ENCODE peak calls at places on chromosomes 4 and X, in four cellular contexts. M is NCI-H1105 treated with DMSO at 0.1 percent for 48 hours, G is breast epithelium, Q is left lung. W is an unnamed sample.

GRCh38 chr4:46445689-46446339 is 55.9 kb upstream of the GABRA2 start:
- DNase-seq in Q (no peak), M (no peak), G (no peak), W (no peak)

GRCh38 chr4:39636786-39637185 is 1.9 kb downstream of the SMIM14 start:
- DNase-seq in Q (no peak), M (no peak), G (no peak), W (no peak)

GRCh38 chrX:130770615-130771014 is 132.4 kb downstream of the ENOX2 start:
- DNase-seq in M (no peak), G (no peak), Q (no peak), W (no peak)

GRCh38 chr4:30718021-30718888 is 1.9 kb upstream of the PCDH7 start:
- DNase-seq in Q (peak; percentile 69), G (no peak), M (peak; percentile 28), W (no peak)

GRCh38 chrX:46611658-46612362 is 38.2 kb downstream of the CHST7 start:
- DNase-seq in M (no peak), Q (no peak), G (no peak), W (peak; percentile 3)

GRCh38 chrX:531611-531936 is 99.0 kb upstream of the SHOX start:
- DNase-seq in G (no peak), Q (no peak), M (no peak), W (no peak)

GRCh38 chr4:168856312-168856711 is 153.7 kb downstream of the CBR4 start:
- DNase-seq in Q (no peak), M (no peak), G (no peak), W (no peak)

GRCh38 chr4:122167369-122167768 is 15.2 kb downstream of the BLTP1 start:
- DNase-seq in M (no peak), Q (no peak), G (no peak), W (no peak)

GRCh38 chr4:169397762-169398161 is 127.0 kb upstream of the SH3RF1 start:
- DNase-seq in Q (no peak), M (peak; percentile 14), G (no peak), W (no peak)

GRCh38 chr4:46839128-46839527 is 69.9 kb downstream of the COX7B2 start:
- DNase-seq in M (no peak), Q (no peak), G (no peak), W (no peak)

GRCh38 chrX:16839852-16840460 is 30.2 kb downstream of the RBBP7 start:
- DNase-seq in M (no peak), Q (no peak), G (no peak), W (no peak)

GRCh38 chrX:11446951-11447350 is 153.7 kb downstream of the AMELX start:
- DNase-seq in Q (no peak), G (no peak), M (no peak), W (no peak)

GRCh38 chrX:136166221-136166855 is 19.0 kb downstream of the FHL1 start:
- DNase-seq in Q (no peak), G (no peak), M (no peak), W (no peak)

GRCh38 chr4:186592961-186593586 is 37.7 kb upstream of the MTNR1A start:
- DNase-seq in Q (no peak), M (no peak), G (no peak), W (no peak)

GRCh38 chr4:167020410-167020809 is 213.9 kb downstream of the SPOCK3 start:
- DNase-seq in Q (no peak), G (no peak), M (no peak), W (no peak)

GRCh38 chr4:144518181-144518895 is 127.6 kb upstream of the HHIP start:
- DNase-seq in G (no peak), Q (no peak), M (no peak), W (no peak)

W was measured in CD8-positive, alpha-beta memory T cell.